ENCODE peak calls at places on chromosomes 2 and 18, in four cellular contexts. O is IMR-90, C is OCI-LY7, I is fibroblast of lung. N is an unnamed sample.

GRCh38 chr2:107808986-107809385 is 17.7 kb upstream of the RGPD4 start:
- DNase-seq in C (no peak), I (peak), O (no peak), N (no peak)

GRCh38 chr2:139992078-139992477 is 1211.9 kb upstream of the NXPH2 start:
- DNase-seq in I (no peak), O (no peak), C (no peak), N (no peak)

GRCh38 chr2:38978504-38978903 is 88.8 kb downstream of the ARHGEF33 start:
- DNase-seq in I (no peak), O (no peak), C (no peak), N (no peak)

GRCh38 chr2:1869987-1870386 is 125.7 kb upstream of the PXDN start:
- DNase-seq in I (peak), O (no peak), C (no peak), N (no peak)

GRCh38 chr2:3459185-3460015 is 59.9 kb downstream of the ADI1 start:
- DNase-seq in I (no peak), C (no peak), O (no peak), N (no peak)

GRCh38 chr2:197092431-197092830 is 165.9 kb upstream of the PGAP1 start:
- DNase-seq in C (no peak), I (peak), O (peak), N (no peak)

GRCh38 chr2:220811952-220812570 is 760.0 kb downstream of the EPHA4 start:
- DNase-seq in C (no peak), O (peak), I (peak), N (no peak)

GRCh38 chr2:187056416-187057333 is 207.7 kb upstream of the ZSWIM2 start:
- DNase-seq in O (no peak), C (no peak), I (no peak), N (no peak)

GRCh38 chr18:31825772-31826171 is 65.1 kb upstream of the SLC25A52 start:
- DNase-seq in C (no peak), O (no peak), I (no peak), N (no peak)

GRCh38 chr2:218891275-218892135 is 10.9 kb downstream of the WNT10A start:
- DNase-seq in C (no peak), O (no peak), I (no peak), N (no peak)

GRCh38 chr2:173658946-173659371 is 304.3 kb downstream of the CDCA7 start:
- DNase-seq in O (peak), I (peak), C (no peak), N (no peak)

GRCh38 chr2:138030459-138030858 is 66.2 kb downstream of the HNMT start:
- DNase-seq in C (no peak), O (peak), I (peak), N (no peak)

GRCh38 chr18:58716046-58716766 is 44.9 kb downstream of the MALT1 start:
- DNase-seq in O (peak), I (peak), C (peak), N (no peak)

GRCh38 chr2:11872948-11873269 is 126.5 kb downstream of the LPIN1 start:
- DNase-seq in C (no peak), I (no peak), O (no peak), N (no peak)

GRCh38 chr2:224311226-224311625 is 90.7 kb downstream of the FAM124B start:
- DNase-seq in I (peak), O (no peak), C (no peak), N (no peak)

GRCh38 chr18:42574871-42575270 is 540.6 kb downstream of the RIT2 start:
- DNase-seq in I (no peak), O (no peak), C (no peak), N (no peak)

GRCh38 chr2:161206491-161207032 is 46.3 kb downstream of the TANK start:
- DNase-seq in C (no peak), I (no peak), O (no peak), N (peak)

GRCh38 chr18:2312440-2312839 is 258.9 kb downstream of the METTL4 start:
- DNase-seq in C (peak), I (no peak), O (no peak), N (no peak)
- H2AFZ ChIP-seq in C (peak), I (no peak), O (no peak), N (no peak)

GRCh38 chr18:47184419-47185050 is 8.4 kb upstream of the IER3IP1 start:
- DNase-seq in O (peak), C (peak), I (peak), N (peak)
- H2AFZ ChIP-seq in O (peak), C (no peak), I (no peak), N (no peak)

DNA sequence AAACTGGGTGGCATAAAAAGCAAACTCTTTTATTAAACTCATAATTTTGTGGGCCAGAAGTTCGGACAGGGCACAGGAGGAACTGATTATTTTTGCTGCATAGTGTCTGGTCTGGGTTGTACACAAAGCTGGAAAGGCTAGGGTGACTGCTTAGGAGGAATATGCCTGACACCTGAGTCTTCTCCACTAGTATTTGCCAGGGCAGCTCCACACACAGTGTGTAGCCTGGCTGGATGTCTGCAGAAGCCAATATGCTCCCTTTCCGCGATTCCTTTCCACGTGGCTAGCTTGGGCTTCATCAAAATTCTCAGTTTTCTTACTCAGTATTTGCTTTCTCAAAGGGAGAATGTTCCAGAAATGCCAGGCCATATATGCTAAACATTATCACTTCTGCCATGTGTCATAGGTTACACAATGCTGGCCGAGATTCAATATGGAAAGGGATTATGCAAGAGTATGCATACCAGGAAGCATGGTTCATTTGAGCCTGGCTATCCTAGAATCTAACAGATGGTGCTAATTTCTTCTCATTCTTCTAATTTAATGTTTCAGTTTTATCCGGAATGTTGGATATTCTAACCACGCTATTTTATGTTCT is 142.7 kb upstream of the DOK6 start:
- DNase-seq in I (peak), O (peak), C (no peak), N (peak)
- H2AFZ ChIP-seq in I (no peak), O (no peak), C (no peak), N (no peak)

GRCh38 chr2:8514748-8515389 is 167.0 kb upstream of the ID2 start:
- DNase-seq in C (peak), I (no peak), O (no peak), N (no peak)
- H2AFZ ChIP-seq in C (peak), I (no peak), O (no peak), N (no peak)

GRCh38 chr2:195642677-195643063 is 14.4 kb upstream of the SLC39A10 start:
- DNase-seq in C (no peak), I (no peak), O (no peak), N (no peak)
- H2AFZ ChIP-seq in C (no peak), I (no peak), O (no peak), N (no peak)

N was measured in endothelial cell of umbilical vein.